ENCODE peak calls at places on chromosomes 1 and 21, in four cellular contexts. W is NCI-H1930; Y is stimulated activated CD8-positive, alpha-beta memory T cell treated with anti-CD3 and anti-CD28 coated beads, Interleukin-7, amount 100 ng/mL, for 1 hour; G is ureter. T is an unnamed sample.

GRCh38 chr1:110770832-110771231 is 96.1 kb upstream of the KCNA3 start:
- DNase-seq in G (no peak), Y (no peak), W (no peak), T (no peak)

GRCh38 chr1:178300350-178300699 is 196.4 kb downstream of the CLEC20A start:
- DNase-seq in W (no peak), Y (no peak), G (no peak), T (no peak)

GRCh38 chr21:40620386-40621145 is 226.4 kb downstream of the DSCAM start:
- DNase-seq in G (no peak), W (no peak), Y (no peak), T (no peak)

GRCh38 chr1:156233421-156234127 is 8.4 kb upstream of the BGLAP start:
- DNase-seq in Y (no peak), G (no peak), W (no peak), T (no peak)

GRCh38 chr1:69766431-69766830 is 198.7 kb downstream of the LRRC7 start:
- DNase-seq in W (no peak), G (no peak), Y (no peak), T (no peak)

GRCh38 chr1:29383972-29384371 is 147.7 kb downstream of the PTPRU start:
- DNase-seq in W (no peak), Y (no peak), G (no peak), T (no peak)

GRCh38 chr1:46671554-46671953 is at the start of gene TEX38:
- DNase-seq in W (no peak), Y (no peak), G (no peak), T (no peak)

GRCh38 chr1:180527270-180527669 is 24.9 kb upstream of the ACBD6 start:
- DNase-seq in W (no peak), G (no peak), Y (no peak), T (no peak)

GRCh38 chr1:16352842-16353535 is 709 bp upstream of the FBXO42 start:
- DNase-seq in Y (no peak), G (no peak), W (no peak), T (peak)

GRCh38 chr1:204976666-204977065 is 66.3 kb upstream of the CNTN2 start:
- DNase-seq in Y (no peak), W (no peak), G (no peak), T (no peak)

GRCh38 chr1:157403203-157403602 is 149.1 kb downstream of the FCRL5 start:
- DNase-seq in G (no peak), W (no peak), Y (no peak), T (no peak)

GRCh38 chr1:157163273-157164127 is 25.3 kb upstream of the ETV3 start:
- DNase-seq in G (peak), W (peak), Y (peak), T (peak)

GRCh38 chr1:29370067-29370466 is 133.7 kb downstream of the PTPRU start:
- DNase-seq in Y (no peak), G (no peak), W (no peak), T (no peak)

GRCh38 chr1:1602321-1602931 is 2.5 kb upstream of the FNDC10 start:
- DNase-seq in G (no peak), W (no peak), Y (no peak), T (no peak)

GRCh38 chr1:164712131-164713031 is 153.4 kb downstream of the PBX1 start:
- DNase-seq in G (no peak), W (no peak), Y (no peak), T (peak)

GRCh38 chr1:160672789-160673695 is 26.2 kb upstream of the SLAMF1 start:
- DNase-seq in G (no peak), W (no peak), Y (no peak), T (no peak)

GRCh38 chr1:220511785-220512184 is 16.2 kb upstream of the MARK1 start:
- DNase-seq in W (no peak), G (no peak), Y (no peak), T (no peak)

GRCh38 chr1:78839704-78840277 is 166.7 kb downstream of the ADGRL4 start:
- DNase-seq in Y (no peak), G (no peak), W (peak), T (peak)

GRCh38 chr1:36151845-36152203 is 2.5 kb upstream of the TRAPPC3 start:
- DNase-seq in G (no peak), W (no peak), Y (no peak), T (no peak)

GRCh38 chr21:36610201-36610600 is 88.7 kb upstream of the SIM2 start:
- DNase-seq in G (no peak), Y (no peak), W (no peak), T (no peak)

GRCh38 chr1:164755674-164756073 is 196.7 kb downstream of the PBX1 start:
- DNase-seq in Y (no peak), W (no peak), G (no peak), T (no peak)